ENCODE peak calls at places on chromosomes 3 and 15, in four cellular contexts. M, V, S and G are unnamed samples.

GRCh38 chr3:112090899-112091586 is 4.9 kb downstream of the C3orf52 start:
- DNase-seq in M (peak; percentile 33), V (no peak), S (no peak), G (peak; percentile 21)

GRCh38 chr3:4376499-4376898 is 73.3 kb downstream of the SETMAR start:
- DNase-seq in M (no peak), V (no peak), S (no peak), G (no peak)

GRCh38 chr3:185786956-185787877 is 37.6 kb downstream of the IGF2BP2 start:
- DNase-seq in M (no peak), V (no peak), S (no peak), G (no peak)

GRCh38 chr3:40268708-40269524 is 40.6 kb upstream of the EIF1B start:
- DNase-seq in M (no peak), V (no peak), S (no peak), G (no peak)

GRCh38 chr3:134381836-134382442 is 7.7 kb upstream of the AMOTL2 start:
- DNase-seq in M (no peak), V (no peak), S (no peak), G (no peak)

GRCh38 chr3:115788921-115789470 is 165.7 kb downstream of the GAP43 start:
- DNase-seq in M (no peak), V (no peak), S (no peak), G (no peak)

GRCh38 chr3:71332813-71333212 is 250.7 kb downstream of the FOXP1 start:
- DNase-seq in M (no peak), V (no peak), S (no peak), G (no peak)

GRCh38 chr3:155753038-155753647 is 8.3 kb upstream of the PLCH1 start:
- DNase-seq in M (peak; percentile 36), V (no peak), S (no peak), G (no peak)

GRCh38 chr3:149575213-149575961 is 82.4 kb downstream of the WWTR1 start:
- DNase-seq in M (peak; percentile 17), V (peak; percentile 33), S (peak; percentile 27), G (no peak)

GRCh38 chr3:11603628-11604027 is 40.1 kb downstream of the VGLL4 start:
- DNase-seq in M (no peak), V (no peak), S (no peak), G (no peak)

GRCh38 chr3:171828852-171829770 is 14.0 kb upstream of the TMEM212 start:
- DNase-seq in M (no peak), V (no peak), S (no peak), G (no peak)

GRCh38 chr15:38536201-38536676 is 28.4 kb downstream of the RASGRP1 start:
- DNase-seq in M (no peak), V (no peak), S (no peak), G (no peak)

GRCh38 chr15:51094606-51095569 is at the start of gene TNFAIP8L3:
- DNase-seq in M (no peak), V (no peak), S (no peak), G (no peak)

GRCh38 chr15:32060706-32061105 is 30.4 kb downstream of the CHRNA7 start:
- DNase-seq in M (no peak), V (no peak), S (peak; percentile 84), G (no peak)

GRCh38 chr3:43735618-43736017 is 44.9 kb downstream of the ABHD5 start:
- DNase-seq in M (no peak), V (no peak), S (no peak), G (no peak)

GRCh38 chr3:136545664-136546266 is 206.4 kb downstream of the STAG1 start:
- DNase-seq in M (no peak), V (no peak), S (no peak), G (no peak)
- TF ChIP-seq CTCF in M (no peak), V (no peak), S (peak; percentile 49), G (no peak)

DNA sequence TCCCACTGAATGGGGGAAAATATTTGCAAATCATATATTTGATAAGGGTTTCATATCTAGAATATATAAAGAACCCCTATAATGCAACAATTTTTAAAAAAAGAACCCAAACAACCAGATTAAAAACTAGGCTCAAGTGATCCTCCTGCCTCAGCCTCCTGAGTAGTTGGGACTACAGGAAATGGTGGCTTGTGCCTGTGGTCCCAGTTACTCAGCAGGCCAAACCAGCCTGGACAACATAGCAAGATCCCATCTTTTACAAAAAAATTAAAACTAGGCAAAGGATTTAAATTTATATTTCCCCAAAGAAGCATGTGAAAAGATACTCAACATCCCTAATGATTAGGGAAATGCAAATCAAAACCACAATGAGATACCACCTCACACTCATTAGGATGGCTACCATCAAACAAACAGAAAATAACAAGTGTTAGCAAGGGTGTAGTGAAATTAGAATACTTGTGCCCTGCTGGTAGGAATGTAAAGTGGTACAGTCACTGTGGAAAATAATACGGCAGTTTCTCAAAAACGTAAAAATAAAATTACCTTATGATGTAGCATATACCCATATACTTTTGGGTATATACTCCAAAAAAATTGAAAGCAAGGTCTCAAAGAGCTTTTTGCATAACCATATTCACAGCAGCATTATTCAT is 19.7 kb downstream of the TFDP2 start:
- DNase-seq in M (no peak), V (no peak), S (no peak), G (no peak)
- TF ChIP-seq CTCF in M (no peak), V (no peak), S (peak; percentile 33), G (no peak)

GRCh38 chr3:15527031-15527459 is 5.5 kb upstream of the COLQ start:
- DNase-seq in M (peak; percentile 53), V (no peak), S (peak; percentile 83), G (no peak)
- TF ChIP-seq CTCF in M (peak; percentile 49), V (peak; percentile 30), S (peak; percentile 60), G (no peak)

GRCh38 chr15:26179906-26180305 is 316.8 kb upstream of the ATP10A start:
- DNase-seq in M (no peak), V (no peak), S (no peak), G (no peak)
- TF ChIP-seq CTCF in M (no peak), V (no peak), S (no peak), G (no peak)

GRCh38 chr3:33798418-33799201 is at the start of gene PDCD6IP:
- DNase-seq in M (peak; percentile 96), V (peak; percentile 67), S (peak; percentile 87), G (peak; percentile 91)
- TF ChIP-seq CTCF in M (peak; percentile 23), V (peak; percentile 27), S (no peak), G (peak; percentile 9)

GRCh38 chr3:157204431-157204830 is 44.5 kb upstream of the CCNL1 start:
- DNase-seq in M (no peak), V (no peak), S (no peak), G (no peak)
- TF ChIP-seq CTCF in M (no peak), V (peak; percentile 45), S (peak; percentile 40), G (no peak)

GRCh38 chr3:128188326-128188725 is 35.0 kb downstream of the EEFSEC start:
- DNase-seq in M (no peak), V (no peak), S (peak; percentile 40), G (no peak)
- TF ChIP-seq CTCF in M (no peak), V (no peak), S (no peak), G (no peak)

DNA sequence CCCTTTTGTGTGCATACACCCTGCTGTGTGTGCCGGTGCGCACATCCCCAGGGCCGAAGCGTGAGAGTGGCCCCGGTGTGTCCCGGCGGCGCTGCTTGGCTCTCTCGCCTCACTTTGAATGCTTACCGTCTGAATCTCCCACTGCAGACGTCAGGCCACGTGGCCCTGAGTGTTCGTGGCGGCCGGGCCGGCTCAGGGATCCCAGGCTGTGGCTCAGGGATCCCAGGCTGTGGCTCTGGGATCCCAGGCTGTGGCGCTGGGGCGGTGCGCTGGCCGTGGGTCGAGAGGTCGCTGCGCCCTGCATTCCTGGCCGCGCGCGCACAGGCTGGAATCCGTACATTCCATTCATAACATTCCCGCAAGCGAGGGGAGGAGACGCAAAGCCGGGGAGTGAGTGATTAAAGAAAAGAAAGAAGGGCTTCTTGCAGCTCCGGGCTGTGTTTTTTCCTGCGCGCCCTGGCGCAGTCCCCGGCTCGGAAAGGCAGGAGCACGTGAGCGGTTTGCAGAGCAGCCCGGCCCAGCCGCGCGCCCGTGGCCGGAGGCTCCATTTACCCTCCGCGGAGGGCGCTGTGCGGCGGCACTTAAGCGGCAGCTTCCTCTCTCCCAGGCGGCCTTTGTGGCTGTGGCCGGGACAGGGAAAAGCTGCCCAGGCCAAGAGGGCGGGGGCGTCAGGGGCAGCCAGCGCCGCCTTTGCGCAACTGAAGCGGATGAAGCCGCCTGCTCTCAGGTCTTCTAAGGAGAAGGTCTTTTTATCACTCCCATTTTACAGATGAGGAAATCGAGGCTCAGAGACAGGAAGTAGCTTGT is 87.0 kb upstream of the ALDH1L1 start:
- DNase-seq in M (no peak), V (peak; percentile 56), S (peak; percentile 57), G (no peak)
- TF ChIP-seq CTCF in M (no peak), V (no peak), S (peak; percentile 19), G (no peak)